ENCODE peak calls at places on chromosomes 13 and 19, in six cellular contexts. K is heart left ventricle, F is transverse colon, X is HCT116, O is uterus, D is adrenal gland. L is an unnamed sample.

GRCh38 chr13:75458696-75459422 is 23.1 kb downstream of the TBC1D4 start:
- DNase-seq in K (peak; percentile 76), F (peak; percentile 71), O (no peak), D (peak; percentile 76), X (no peak), L (no peak)

GRCh38 chr13:75904012-75904411 is 267.9 kb downstream of the LMO7 start:
- DNase-seq in D (no peak), K (no peak), X (no peak), F (no peak), O (no peak), L (no peak)

GRCh38 chr13:50676602-50677001 is 166.9 kb downstream of the DLEU7 start:
- DNase-seq in O (no peak), F (no peak), K (no peak), X (no peak), D (peak; percentile 70), L (no peak)

GRCh38 chr13:59172076-59172475 is 991.7 kb downstream of the DIAPH3 start:
- DNase-seq in D (no peak), X (no peak), O (no peak), F (no peak), K (no peak), L (no peak)

GRCh38 chr19:50231821-50232220 is 28.4 kb downstream of the MYH14 start:
- DNase-seq in K (no peak), X (no peak), O (no peak), F (no peak), D (no peak), L (no peak)

GRCh38 chr13:76889254-76889653 is 3.0 kb upstream of the KCTD12 start:
- DNase-seq in X (no peak), D (no peak), F (no peak), O (no peak), K (no peak), L (no peak)

GRCh38 chr13:110156186-110157065 is 150.5 kb downstream of the COL4A1 start:
- DNase-seq in O (no peak), K (no peak), X (no peak), D (no peak), F (no peak), L (no peak)

GRCh38 chr19:18049390-18049789 is 37.3 kb downstream of the IL12RB1 start:
- DNase-seq in D (peak; percentile 92), F (peak; percentile 57), O (peak; percentile 82), X (no peak), K (peak; percentile 97), L (peak; percentile 84)

GRCh38 chr13:29573190-29573589 is 22.3 kb downstream of the SLC7A1 start:
- DNase-seq in K (peak; percentile 46), X (no peak), D (peak; percentile 57), O (no peak), F (peak; percentile 78), L (no peak)

GRCh38 chr19:42422576-42423461 is 4.4 kb downstream of the LIPE start:
- DNase-seq in K (no peak), D (no peak), O (no peak), X (no peak), F (peak; percentile 47), L (peak; percentile 82)

GRCh38 chr13:105334211-105334610 is 1201.3 kb downstream of the EFNB2 start:
- DNase-seq in X (no peak), D (no peak), F (no peak), O (no peak), K (no peak), L (no peak)

GRCh38 chr19:48218964-48219363 is 36.7 kb downstream of the CARD8 start:
- DNase-seq in X (no peak), D (no peak), F (no peak), K (no peak), O (no peak), L (no peak)

GRCh38 chr19:6866646-6867255 is 20.6 kb upstream of the ADGRE1 start:
- DNase-seq in X (no peak), K (no peak), O (no peak), D (no peak), F (peak; percentile 47), L (peak; percentile 29)

GRCh38 chr19:3012522-3013260 is 16.4 kb downstream of the TLE2 start:
- DNase-seq in D (no peak), F (no peak), K (no peak), O (no peak), X (no peak), L (no peak)

GRCh38 chr19:35273686-35274259 is 5.0 kb downstream of the USF2 start:
- DNase-seq in D (no peak), X (no peak), F (no peak), O (no peak), K (no peak), L (no peak)

GRCh38 chr13:20938302-20938701 is 35.8 kb upstream of the XPO4 start:
- DNase-seq in D (no peak), K (no peak), X (no peak), O (no peak), F (no peak), L (no peak)

GRCh38 chr19:29544656-29545360 is 19.0 kb downstream of the VSTM2B start:
- DNase-seq in D (no peak), K (no peak), F (no peak), X (no peak), O (no peak), L (peak; percentile 51)

GRCh38 chr19:36849701-36850645 is 703 bp upstream of the ZNF345 start:
- DNase-seq in O (peak; percentile 90), K (peak; percentile 95), D (peak; percentile 95), F (peak; percentile 93), X (no peak), L (peak; percentile 98)

GRCh38 chr13:36858285-36858684 is 39.3 kb downstream of the RFXAP start:
- DNase-seq in O (no peak), K (no peak), F (no peak), D (no peak), X (peak; percentile 31), L (no peak)

GRCh38 chr13:51769455-51770127 is 34.4 kb downstream of the DHRS12 start:
- DNase-seq in O (peak; percentile 86), X (no peak), D (peak; percentile 79), K (peak; percentile 64), F (no peak), L (no peak)

GRCh38 chr13:44306401-44307192 is 67.0 kb upstream of the SERP2 start:
- DNase-seq in X (peak; percentile 99), D (peak; percentile 81), K (peak; percentile 73), O (peak; percentile 87), F (peak; percentile 63), L (no peak)

GRCh38 chr19:55809381-55810058 is 22.3 kb downstream of the NLRP11 start:
- DNase-seq in D (peak; percentile 80), K (peak; percentile 44), X (peak; percentile 90), O (no peak), F (peak; percentile 71), L (peak; percentile 83)

GRCh38 chr19:51479531-51480331 is 1.4 kb downstream of the CEACAM18 start:
- DNase-seq in F (no peak), D (no peak), X (no peak), O (no peak), K (no peak), L (no peak)

GRCh38 chr19:48513289-48514122 is 1.9 kb upstream of the LMTK3 start:
- DNase-seq in K (peak; percentile 73), O (no peak), F (peak; percentile 75), X (peak; percentile 69), D (peak; percentile 83), L (peak; percentile 91)

GRCh38 chr19:50514346-50515167 is 844 bp upstream of the ASPDH start:
- DNase-seq in D (peak; percentile 85), K (no peak), F (no peak), X (no peak), O (no peak), L (peak; percentile 74)

GRCh38 chr13:107864543-107865460 is 350.5 kb downstream of the LIG4 start:
- DNase-seq in K (no peak), X (no peak), O (no peak), D (no peak), F (no peak), L (no peak)

GRCh38 chr13:103031332-103031873 is 34.8 kb downstream of the SLC10A2 start:
- DNase-seq in O (no peak), K (no peak), X (no peak), F (no peak), D (no peak), L (no peak)

GRCh38 chr19:49713236-49713845 is 22.4 kb downstream of the CPT1C start:
- DNase-seq in O (no peak), X (no peak), F (no peak), K (no peak), D (no peak), L (no peak)

GRCh38 chr13:98275711-98276171 is 98.7 kb upstream of the RNF113B start:
- DNase-seq in D (no peak), O (no peak), K (no peak), F (no peak), X (no peak), L (no peak)
- H3K27ac ChIP-seq in D (no peak overlapping the region), O (no peak overlapping the region), K (no peak overlapping the region), F (no peak overlapping the region), X (no peak overlapping the region), L (no peak overlapping the region)

DNA sequence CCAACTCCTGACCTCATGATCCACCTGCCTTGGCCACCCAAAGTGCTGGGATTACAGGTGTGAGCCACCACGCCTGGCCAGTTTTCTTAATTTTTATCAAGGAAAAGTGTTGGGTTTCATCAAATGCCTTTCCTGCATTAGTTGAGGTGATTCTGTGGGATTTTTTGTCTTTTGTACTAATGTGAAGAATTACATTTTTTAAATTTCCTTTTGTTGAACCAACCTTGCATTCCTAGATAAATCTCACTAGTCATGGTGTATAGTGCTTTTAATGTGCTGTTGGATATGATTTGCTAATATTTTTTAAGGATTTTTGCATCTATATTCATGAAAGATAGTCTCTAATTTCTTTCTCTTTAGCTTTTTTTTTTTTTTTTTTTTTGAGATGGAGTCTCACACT is 2.4 kb upstream of the ZNF560 start:
- DNase-seq in K (no peak), X (no peak), F (no peak), O (no peak), D (no peak), L (no peak)
- H3K9me3 ChIP-seq in K (no peaks in the 10 kb centered on the region), X (peaks cover 13% of the 10 kb centered on the region), F (peaks cover 61% of the 10 kb centered on the region), O (no peaks in the 10 kb centered on the region), D (no peaks in the 10 kb centered on the region), L (peaks cover 100% of the 10 kb centered on the region)

DNA sequence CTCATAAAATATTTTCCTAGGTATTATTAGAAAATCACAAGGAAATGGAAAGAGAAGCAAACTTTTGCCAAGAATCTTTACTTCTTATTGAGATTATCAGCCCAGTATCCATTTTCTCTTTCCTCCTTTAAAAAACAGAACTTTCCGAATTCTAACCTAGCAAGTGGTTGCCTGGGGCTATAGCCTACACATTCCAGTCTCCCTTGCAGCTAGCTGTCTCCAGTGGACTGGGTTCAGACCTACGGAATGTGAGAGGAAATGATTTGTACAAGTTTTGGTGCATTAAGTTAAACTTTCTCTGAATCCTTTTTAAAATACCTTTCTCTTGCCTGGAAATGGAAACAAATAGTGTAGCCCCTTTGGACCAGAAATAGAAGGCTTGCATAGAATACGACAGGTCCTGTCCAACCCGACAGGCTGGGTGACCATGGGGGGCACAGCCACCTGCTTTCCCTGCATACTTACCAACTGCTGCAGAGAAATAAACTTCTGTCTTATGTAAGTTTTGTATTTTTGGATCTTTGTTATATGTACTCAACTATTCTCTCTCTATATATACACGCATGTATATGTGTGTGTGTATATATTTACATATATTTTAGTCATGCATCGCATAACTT is 185.9 kb downstream of the NALCN start:
- DNase-seq in D (no peak), K (no peak), O (no peak), F (no peak), X (no peak), L (no peak)
- TF ChIP-seq POLR2A in D (no peak), K (no peak), O (no peak), F (no peak), X (no peak), L (no peak)

DNA sequence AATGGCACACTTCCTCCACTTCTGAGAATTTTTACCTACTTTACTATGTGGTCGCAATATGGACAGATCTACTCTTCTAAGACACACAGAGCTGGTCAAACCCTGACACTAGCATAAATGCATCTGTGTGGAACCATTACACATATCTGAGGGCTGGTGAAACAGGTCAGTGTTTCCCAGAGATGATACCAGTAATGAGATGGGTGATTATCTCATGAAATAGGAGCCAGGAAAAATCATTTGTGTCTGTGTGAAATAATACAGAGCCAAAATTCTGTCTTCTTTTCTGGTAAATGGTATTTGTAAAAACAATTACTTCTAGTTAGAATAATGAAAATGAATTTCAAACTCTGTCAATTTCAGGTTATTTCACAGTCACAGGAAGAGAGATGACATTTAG is 71.6 kb upstream of the FARP1 start:
- DNase-seq in O (no peak), X (no peak), F (no peak), D (no peak), K (no peak), L (no peak)
- H3K27ac ChIP-seq in O (no peak overlapping the region), X (no peak overlapping the region), F (no peak overlapping the region), D (no peak overlapping the region), K (no peak overlapping the region), L (no peak overlapping the region)